ENCODE peak calls at places on chromosomes 7 and 10, in four cellular contexts. L, P, F and N are unnamed samples.

GRCh38 chr10:123868058-123868995 is 23.3 kb downstream of the CPXM2 start:
- DNase-seq in P (no peak), F (no peak), L (no peak), N (no peak)

GRCh38 chr7:75937958-75938786 is 23.2 kb downstream of the POR start:
- DNase-seq in P (no peak), F (no peak), L (peak; percentile 95), N (no peak)

GRCh38 chr10:47206449-47207279 is 93.3 kb upstream of the GDF10 start:
- DNase-seq in P (no peak), F (no peak), L (no peak), N (no peak)

GRCh38 chr7:745431-745980 is 18.4 kb upstream of the PRKAR1B start:
- DNase-seq in F (no peak), P (no peak), L (no peak), N (no peak)

GRCh38 chr10:1746796-1747195 is 9.5 kb upstream of the ADARB2 start:
- DNase-seq in F (no peak), P (no peak), L (no peak), N (no peak)

GRCh38 chr7:98974906-98975816 is 96.8 kb downstream of the TRRAP start:
- DNase-seq in L (no peak), F (no peak), P (no peak), N (no peak)

GRCh38 chr10:45408421-45409319 is 34.7 kb downstream of the ALOX5 start:
- DNase-seq in L (no peak), P (no peak), F (no peak), N (no peak)

GRCh38 chr10:9076066-9076465 is 1021.6 kb downstream of the GATA3 start:
- DNase-seq in P (no peak), F (no peak), L (no peak), N (no peak)

GRCh38 chr7:123724725-123725381 is 23.9 kb downstream of the WASL start:
- DNase-seq in F (no peak), L (no peak), P (no peak), N (no peak)

GRCh38 chr7:114086906-114087651 is 168.3 kb upstream of the PPP1R3A start:
- DNase-seq in F (no peak), L (no peak), P (peak; percentile 12), N (peak; percentile 32)

GRCh38 chr7:127047521-127047920 is 205.2 kb downstream of the GRM8 start:
- DNase-seq in F (no peak), L (no peak), P (no peak), N (no peak)

GRCh38 chr10:12502526-12503274 is 153.4 kb downstream of the CAMK1D start:
- DNase-seq in F (no peak), P (no peak), L (no peak), N (no peak)

GRCh38 chr10:75887981-75888380 is 456.6 kb downstream of the LRMDA start:
- DNase-seq in L (no peak), P (no peak), F (no peak), N (no peak)

GRCh38 chr7:8147004-8147403 is 115.0 kb downstream of the ICA1 start:
- DNase-seq in P (no peak), F (no peak), L (no peak), N (peak; percentile 8)

GRCh38 chr7:157276091-157276561 is 60.7 kb upstream of the DNAJB6 start:
- DNase-seq in P (no peak), L (no peak), F (no peak), N (no peak)

GRCh38 chr7:156156734-156157408 is 344.6 kb upstream of the SHH start:
- DNase-seq in P (no peak), F (no peak), L (no peak), N (peak; percentile 58)

GRCh38 chr7:139446051-139446890 is 37.2 kb downstream of the KLRG2 start:
- DNase-seq in L (no peak), P (no peak), F (no peak), N (no peak)

GRCh38 chr10:113176652-113177155 is 226.7 kb downstream of the TCF7L2 start:
- DNase-seq in F (no peak), P (no peak), L (no peak), N (no peak)

GRCh38 chr10:99341860-99342517 is 12.8 kb downstream of the CNNM1 start:
- DNase-seq in P (no peak), F (no peak), L (no peak), N (no peak)

GRCh38 chr10:22681783-22682183 is 32.6 kb downstream of the PIP4K2A start:
- DNase-seq in P (no peak), F (peak; percentile 51), L (no peak), N (no peak)

GRCh38 chr10:92387289-92387940 is 96.4 kb downstream of the MARCHF5 start:
- DNase-seq in F (no peak), P (no peak), L (no peak), N (peak; percentile 90)

GRCh38 chr7:126378642-126379041 is 874.1 kb downstream of the GRM8 start:
- DNase-seq in L (no peak), F (no peak), P (no peak), N (no peak)

GRCh38 chr10:51047857-51048256 is 26.4 kb upstream of the PRKG1 start:
- DNase-seq in P (no peak), F (no peak), L (no peak), N (no peak)

GRCh38 chr10:78263521-78263988 is 229.9 kb downstream of the RPS24 start:
- DNase-seq in P (no peak), F (no peak), L (no peak), N (no peak)

GRCh38 chr10:43000651-43001426 is 76.0 kb upstream of the RET start:
- DNase-seq in L (no peak), F (no peak), P (no peak), N (no peak)

GRCh38 chr7:71633571-71634008 is 501.6 kb downstream of the GALNT17 start:
- DNase-seq in L (peak; percentile 49), P (no peak), F (no peak), N (no peak)

GRCh38 chr10:132611986-132612385 is 74.4 kb downstream of the INPP5A start:
- DNase-seq in F (no peak), P (no peak), L (no peak), N (no peak)

GRCh38 chr10:94092848-94093247 is 99.1 kb downstream of the PLCE1 start:
- DNase-seq in P (no peak), L (no peak), F (no peak), N (no peak)

GRCh38 chr10:51000976-51001375 is 73.3 kb upstream of the PRKG1 start:
- DNase-seq in L (no peak), P (no peak), F (no peak), N (no peak)

GRCh38 chr7:1700536-1701333 is 30.7 kb downstream of the ELFN1 start:
- DNase-seq in F (no peak), P (no peak), L (no peak), N (no peak)

GRCh38 chr7:3043544-3044395 is at the start of gene CARD11:
- DNase-seq in L (no peak), P (peak; percentile 58), F (peak; percentile 63), N (peak; percentile 25)

GRCh38 chr7:105009667-105010537 is 4.1 kb upstream of the KMT2E start:
- DNase-seq in P (no peak), L (no peak), F (no peak), N (no peak)

GRCh38 chr7:80386686-80387085 is 125.2 kb downstream of the GNAT3 start:
- DNase-seq in F (no peak), L (no peak), P (no peak), N (no peak)

GRCh38 chr7:158239290-158239981 is 348.2 kb downstream of the PTPRN2 start:
- DNase-seq in L (no peak), P (no peak), F (no peak), N (no peak)

GRCh38 chr7:108181073-108181985 is 51.2 kb upstream of the LAMB4 start:
- DNase-seq in L (peak; percentile 30), P (peak; percentile 46), F (no peak), N (peak; percentile 11)

GRCh38 chr7:80414331-80414730 is 97.5 kb downstream of the GNAT3 start:
- DNase-seq in F (no peak), P (no peak), L (no peak), N (no peak)

GRCh38 chr7:97835296-97836138 is 36.7 kb downstream of the ASNS start:
- DNase-seq in L (peak; percentile 24), P (peak; percentile 40), F (peak; percentile 66), N (peak; percentile 75)

GRCh38 chr10:91629715-91630549 is 2.9 kb downstream of the PPP1R3C start:
- DNase-seq in L (no peak), P (no peak), F (no peak), N (no peak)

GRCh38 chr10:72466018-72466417 is 111.3 kb upstream of the DNAJB12 start:
- DNase-seq in F (no peak), P (no peak), L (no peak), N (no peak)